ENCODE peak calls at places on chromosomes 1 and 21, in five cellular contexts. T, R, X, S and L are unnamed samples.

GRCh38 chr1:161726631-161727342 is 5.4 kb downstream of the FCRLB start:
- DNase-seq in T (peak), R (peak), X (peak), S (peak), L (peak)

GRCh38 chr1:179241716-179242115 is 12.2 kb upstream of the ABL2 start:
- DNase-seq in T (no peak), R (no peak), X (no peak), S (no peak), L (no peak)

GRCh38 chr21:37264808-37265207 is 2.3 kb downstream of the VPS26C start:
- DNase-seq in T (no peak), R (no peak), X (peak), S (no peak), L (no peak)

GRCh38 chr1:192260076-192260475 is 56.7 kb upstream of the RGS21 start:
- DNase-seq in T (no peak), R (no peak), X (no peak), S (no peak), L (no peak)

GRCh38 chr1:230084408-230085177 is 17.6 kb downstream of the GALNT2 start:
- DNase-seq in T (no peak), R (peak), X (peak), S (no peak), L (no peak)

GRCh38 chr1:27555700-27556424 is 48.1 kb downstream of the AHDC1 start:
- DNase-seq in T (no peak), R (no peak), X (no peak), S (no peak), L (peak)

GRCh38 chr1:168234846-168235547 is 9.2 kb downstream of the SFT2D2 start:
- DNase-seq in T (peak), R (peak), X (peak), S (peak), L (peak)

GRCh38 chr1:14328687-14329086 is 269.8 kb upstream of the KAZN start:
- DNase-seq in T (no peak), R (no peak), X (peak), S (no peak), L (no peak)

GRCh38 chr1:205977348-205978014 is 25.7 kb downstream of the RAB7B start:
- DNase-seq in T (peak), R (peak), X (peak), S (peak), L (peak)

GRCh38 chr1:173411835-173412742 is 65.0 kb upstream of the PRDX6 start:
- DNase-seq in T (no peak), R (no peak), X (peak), S (no peak), L (peak)

GRCh38 chr1:119633575-119634325 is 14.3 kb downstream of the ZNF697 start:
- DNase-seq in T (no peak), R (no peak), X (no peak), S (no peak), L (no peak)

GRCh38 chr1:214454619-214455396 is 96.6 kb downstream of the PTPN14 start:
- DNase-seq in T (no peak), R (no peak), X (peak), S (no peak), L (no peak)

GRCh38 chr1:234978397-234979291 is 150.0 kb downstream of the TOMM20 start:
- DNase-seq in T (no peak), R (peak), X (peak), S (no peak), L (peak)

GRCh38 chr1:32199717-32200072 is 700 bp upstream of the CCDC28B start:
- DNase-seq in T (no peak), R (no peak), X (no peak), S (peak), L (no peak)

GRCh38 chr1:212109713-212110112 is 74.2 kb downstream of the DTL start:
- DNase-seq in T (no peak), R (no peak), X (no peak), S (no peak), L (no peak)

GRCh38 chr21:38825269-38825668 is 19.5 kb downstream of the ETS2 start:
- DNase-seq in T (no peak), R (no peak), X (no peak), S (no peak), L (no peak)

GRCh38 chr1:3956527-3957170 is 56.6 kb upstream of the C1orf174 start:
- DNase-seq in T (no peak), R (no peak), X (peak), S (no peak), L (no peak)

GRCh38 chr1:234206651-234207284 is 166.5 kb upstream of the COA6 start:
- DNase-seq in T (no peak), R (no peak), X (peak), S (no peak), L (no peak)

GRCh38 chr1:31984419-31985347 is 29.0 kb upstream of the KHDRBS1 start:
- DNase-seq in T (no peak), R (peak), X (peak), S (no peak), L (peak)

GRCh38 chr1:47479664-47480063 is 41.8 kb downstream of the FOXD2 start:
- DNase-seq in T (no peak), R (no peak), X (no peak), S (no peak), L (no peak)

GRCh38 chr1:116942344-116942743 is 32.6 kb downstream of the PTGFRN start:
- DNase-seq in T (no peak), R (peak), X (no peak), S (no peak), L (no peak)

GRCh38 chr1:41576620-41577019 is 92.1 kb upstream of the EDN2 start:
- DNase-seq in T (no peak), R (no peak), X (no peak), S (no peak), L (no peak)

GRCh38 chr1:232291681-232292080 is 338.3 kb downstream of the SIPA1L2 start:
- DNase-seq in T (no peak), R (no peak), X (peak), S (no peak), L (no peak)

GRCh38 chr1:161994153-161994814 is 29.4 kb downstream of the OLFML2B start:
- DNase-seq in T (no peak), R (no peak), X (no peak), S (no peak), L (no peak)

GRCh38 chr1:71330991-71331390 is 250.2 kb upstream of the ZRANB2 start:
- DNase-seq in T (no peak), R (no peak), X (no peak), S (no peak), L (no peak)

GRCh38 chr1:153545067-153546055 is at the start of gene S100A4:
- DNase-seq in T (peak), R (peak), X (peak), S (peak), L (peak)

GRCh38 chr1:40315795-40316594 is 1.1 kb downstream of the COL9A2 start:
- DNase-seq in T (peak), R (no peak), X (no peak), S (peak), L (peak)

GRCh38 chr1:83928396-83928795 is 70.5 kb downstream of the TTLL7 start:
- DNase-seq in T (no peak), R (no peak), X (no peak), S (no peak), L (no peak)

GRCh38 chr1:223474804-223475203 is 81.6 kb downstream of the CCDC185 start:
- DNase-seq in T (no peak), R (no peak), X (no peak), S (no peak), L (no peak)

GRCh38 chr1:244311784-244312532 is 139.8 kb downstream of the ADSS2 start:
- DNase-seq in T (no peak), R (no peak), X (no peak), S (no peak), L (no peak)

GRCh38 chr1:239879321-239880170 is 212.1 kb upstream of the FMN2 start:
- DNase-seq in T (no peak), R (no peak), X (peak), S (no peak), L (no peak)

GRCh38 chr1:181424786-181425403 is 58.4 kb upstream of the CACNA1E start:
- DNase-seq in T (peak), R (peak), X (peak), S (peak), L (peak)

GRCh38 chr1:32991386-32991785 is 26.8 kb upstream of the RNF19B start:
- DNase-seq in T (no peak), R (no peak), X (peak), S (no peak), L (no peak)

GRCh38 chr1:190084552-190084951 is 393.1 kb downstream of the BRINP3 start:
- DNase-seq in T (peak), R (no peak), X (peak), S (peak), L (peak)

GRCh38 chr1:2561898-2562895 is 6.0 kb downstream of the TNFRSF14 start:
- DNase-seq in T (peak), R (no peak), X (no peak), S (peak), L (no peak)
- TF ChIP-seq CTCF in T (peak), R (peak), X (peak), S (peak), L (peak)

GRCh38 chr1:228241259-228241658 is 33.4 kb downstream of the OBSCN start:
- DNase-seq in T (no peak), R (no peak), X (no peak), S (no peak), L (no peak)
- H2AFZ ChIP-seq in T (no peak), R (no peak), X (no peak), S (no peak), L (no peak)

GRCh38 chr1:37040773-37041172 is 6.5 kb upstream of the GRIK3 start:
- DNase-seq in T (no peak), R (no peak), X (no peak), S (no peak), L (no peak)
- TF ChIP-seq EZH2phosphoT487 in T (no peak), R (no peak), X (no peak), S (no peak), L (no peak)

GRCh38 chr1:6162773-6163172 is 17.3 kb downstream of the CHD5 start:
- DNase-seq in T (peak), R (no peak), X (no peak), S (peak), L (no peak)
- TF ChIP-seq CTCF in T (peak), R (no peak), X (peak), S (no peak), L (no peak)

DNA sequence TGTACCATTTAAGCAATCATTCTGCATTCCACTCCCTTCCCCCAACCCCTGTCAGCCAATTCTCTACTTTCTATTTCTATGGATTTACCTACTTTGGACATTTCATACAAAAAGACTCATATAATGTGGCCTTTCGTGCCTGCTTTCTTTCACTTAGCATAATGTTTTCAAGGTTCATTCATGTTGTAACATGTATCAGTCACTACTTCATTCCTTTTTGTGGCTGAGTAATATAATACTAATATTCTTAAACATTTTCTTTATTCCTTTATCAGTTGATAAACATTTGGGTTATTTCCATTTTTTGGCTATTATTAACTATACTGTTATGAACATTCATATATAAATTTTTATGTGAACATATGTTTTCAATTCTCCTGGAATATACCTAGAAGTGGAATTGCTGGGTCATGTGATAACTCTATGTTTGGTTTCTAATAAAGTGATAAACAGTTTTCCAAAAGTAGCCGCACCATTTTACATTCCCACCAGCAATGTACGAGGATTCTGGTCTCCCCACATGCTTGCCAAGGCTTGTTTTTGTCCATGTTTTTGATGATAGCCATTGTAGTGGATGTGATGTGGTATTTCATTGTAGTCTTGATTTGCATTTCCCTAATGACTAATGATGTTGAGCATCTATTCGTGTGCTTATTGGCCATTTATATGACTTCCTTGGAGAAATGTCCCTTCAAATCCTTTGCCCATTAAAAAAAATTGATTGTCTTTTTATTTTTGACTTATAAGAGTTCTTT is 61.9 kb upstream of the GNG12 start:
- DNase-seq in T (no peak), R (no peak), X (no peak), S (no peak), L (no peak)
- H2AFZ ChIP-seq in T (no peak), R (no peak), X (no peak), S (no peak), L (no peak)

GRCh38 chr1:19400875-19401854 is 84.2 kb downstream of the CAPZB start:
- DNase-seq in T (peak), R (no peak), X (no peak), S (peak), L (no peak)
- TF ChIP-seq EZH2phosphoT487 in T (no peak), R (no peak), X (no peak), S (no peak), L (no peak)

GRCh38 chr1:43990271-43991199 is 864 bp upstream of the CCDC24 start:
- DNase-seq in T (no peak), R (no peak), X (no peak), S (no peak), L (no peak)
- TF ChIP-seq CTCF in T (peak), R (peak), X (peak), S (no peak), L (peak)

GRCh38 chr1:7552402-7552801 is 218.7 kb upstream of the VAMP3 start:
- DNase-seq in T (no peak), R (no peak), X (no peak), S (no peak), L (no peak)
- H2AFZ ChIP-seq in T (no peak), R (no peak), X (no peak), S (no peak), L (no peak)

DNA sequence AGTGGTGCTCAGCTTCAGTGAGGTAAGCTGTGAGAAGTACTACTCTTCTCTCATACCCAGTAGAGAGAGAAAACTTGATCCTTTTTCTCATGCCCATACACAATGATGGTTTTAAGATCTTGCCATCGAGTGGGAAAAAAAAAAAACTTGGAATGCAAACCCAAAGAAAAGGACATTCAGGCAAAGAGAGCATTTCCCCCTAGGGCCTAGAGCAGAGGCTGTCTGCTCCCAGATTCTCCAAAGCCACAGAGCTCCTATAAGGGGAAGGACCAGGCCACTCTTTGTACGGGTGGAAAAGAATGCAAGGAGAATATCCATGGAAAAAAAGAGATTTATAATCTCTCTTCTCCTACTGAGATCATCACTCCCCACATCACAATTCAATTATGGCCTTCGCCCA is 34.9 kb downstream of the MROH9 start:
- DNase-seq in T (no peak), R (no peak), X (no peak), S (no peak), L (no peak)
- TF ChIP-seq EZH2phosphoT487 in T (no peak), R (no peak), X (no peak), S (no peak), L (no peak)